ENCODE peak calls at places on chromosome 10, in seven cellular contexts. H is mammary epithelial cell, E is MCF 10A, O is heart left ventricle, Q is tibial nerve, N is astrocyte of the spinal cord, G is transverse colon. D is an unnamed sample.

GRCh38 chr10:89887406-89887805 is 186.0 kb downstream of the KIF20B start:
- DNase-seq in H (no peak), E (no peak), O (no peak), Q (no peak), N (no peak), G (no peak), D (no peak)

GRCh38 chr10:99532687-99533495 is at the start of gene NKX2-3:
- DNase-seq in H (no peak), E (no peak), O (peak), Q (peak), N (no peak), G (peak), D (peak)

GRCh38 chr10:27100800-27101347 is 580 bp upstream of the ANKRD26 start:
- DNase-seq in H (no peak), E (no peak), O (no peak), Q (peak), N (no peak), G (no peak), D (peak)

GRCh38 chr10:15483215-15483970 is 112.3 kb upstream of the FAM171A1 start:
- DNase-seq in H (no peak), E (no peak), O (no peak), Q (no peak), N (no peak), G (no peak), D (no peak)

GRCh38 chr10:63431962-63432797 is 33.6 kb downstream of the JMJD1C start:
- DNase-seq in H (peak), E (peak), O (no peak), Q (no peak), N (no peak), G (no peak), D (peak)

GRCh38 chr10:42477170-42477569 is 161.2 kb downstream of the ZNF33B start:
- DNase-seq in H (no peak), E (no peak), O (no peak), Q (no peak), N (no peak), G (no peak), D (no peak)

GRCh38 chr10:125629758-125630376 is 53.1 kb downstream of the TEX36 start:
- DNase-seq in H (peak), E (peak), O (no peak), Q (no peak), N (peak), G (no peak), D (peak)

GRCh38 chr10:29709484-29710002 is 74.8 kb upstream of the SVIL start:
- DNase-seq in H (no peak), E (no peak), O (peak), Q (no peak), N (no peak), G (no peak), D (no peak)

GRCh38 chr10:99930731-99931550 is 78.8 kb downstream of the DNMBP start:
- DNase-seq in H (peak), E (peak), O (no peak), Q (no peak), N (peak), G (peak), D (no peak)

GRCh38 chr10:118799779-118800178 is 45.0 kb upstream of the CACUL1 start:
- DNase-seq in H (peak), E (peak), O (no peak), Q (no peak), N (peak), G (no peak), D (peak)

GRCh38 chr10:659710-660141 is 29.7 kb downstream of the DIP2C start:
- DNase-seq in H (no peak), E (no peak), O (no peak), Q (no peak), N (peak), G (no peak), D (peak)

GRCh38 chr10:129131439-129132122 is 335.5 kb upstream of the MGMT start:
- DNase-seq in H (no peak), E (no peak), O (no peak), Q (peak), N (no peak), G (no peak), D (peak)

GRCh38 chr10:83553366-83553765 is 585.9 kb upstream of the GHITM start:
- DNase-seq in H (no peak), E (no peak), O (no peak), Q (no peak), N (no peak), G (no peak), D (no peak)

GRCh38 chr10:31322647-31323046 is 3.6 kb downstream of the ZEB1 start:
- DNase-seq in H (no peak), E (peak), O (no peak), Q (no peak), N (no peak), G (no peak), D (peak)

GRCh38 chr10:6522230-6522629 is 57.8 kb downstream of the PRKCQ start:
- DNase-seq in H (peak), E (peak), O (no peak), Q (no peak), N (no peak), G (no peak), D (no peak)

GRCh38 chr10:5557040-5557721 is 32.4 kb downstream of the CALML3 start:
- DNase-seq in H (no peak), E (no peak), O (peak), Q (no peak), N (no peak), G (no peak), D (no peak)

GRCh38 chr10:66804911-66805310 is 120.9 kb upstream of the LRRTM3 start:
- DNase-seq in H (no peak), E (no peak), O (no peak), Q (no peak), N (no peak), G (no peak), D (no peak)

GRCh38 chr10:63825766-63826165 is 304.6 kb downstream of the REEP3 start:
- DNase-seq in H (no peak), E (no peak), O (no peak), Q (no peak), N (no peak), G (no peak), D (no peak)

GRCh38 chr10:67606572-67606971 is 89.4 kb downstream of the CTNNA3 start:
- DNase-seq in H (peak), E (peak), O (no peak), Q (no peak), N (peak), G (no peak), D (peak)

GRCh38 chr10:97334370-97335175 is at the start of gene FRAT2:
- DNase-seq in H (peak), E (peak), O (peak), Q (peak), N (peak), G (peak), D (peak)

GRCh38 chr10:29947701-29948060 is 111.7 kb downstream of the JCAD start:
- DNase-seq in H (peak), E (peak), O (no peak), Q (no peak), N (no peak), G (no peak), D (peak)

GRCh38 chr10:51860257-51860656 is 160.9 kb upstream of the CSTF2T start:
- DNase-seq in H (peak), E (peak), O (no peak), Q (peak), N (peak), G (no peak), D (peak)

GRCh38 chr10:77038412-77038806 is 599.2 kb downstream of the KCNMA1 start:
- DNase-seq in H (no peak), E (peak), O (no peak), Q (no peak), N (no peak), G (no peak), D (no peak)

GRCh38 chr10:100342627-100342972 is 4.4 kb upstream of the SCD start:
- DNase-seq in H (no peak), E (no peak), O (no peak), Q (no peak), N (no peak), G (no peak), D (no peak)

GRCh38 chr10:14712991-14713422 is 61.7 kb downstream of the FAM107B start:
- DNase-seq in H (no peak), E (no peak), O (no peak), Q (no peak), N (peak), G (no peak), D (no peak)

GRCh38 chr10:61409132-61409531 is 44.0 kb downstream of the TMEM26 start:
- DNase-seq in H (no peak), E (no peak), O (no peak), Q (no peak), N (no peak), G (no peak), D (no peak)

GRCh38 chr10:44926771-44927751 is 15.9 kb downstream of the TMEM72 start:
- DNase-seq in H (peak), E (peak), O (no peak), Q (peak), N (no peak), G (no peak), D (peak)

GRCh38 chr10:44925811-44926760 is 14.9 kb downstream of the TMEM72 start:
- DNase-seq in H (no peak), E (no peak), O (no peak), Q (no peak), N (no peak), G (no peak), D (no peak)

GRCh38 chr10:44924261-44925040 is 13.3 kb downstream of the TMEM72 start:
- DNase-seq in H (no peak), E (no peak), O (no peak), Q (no peak), N (no peak), G (no peak), D (no peak)

GRCh38 chr10:44923611-44924010 is 12.5 kb downstream of the TMEM72 start:
- DNase-seq in H (no peak), E (no peak), O (no peak), Q (no peak), N (no peak), G (no peak), D (no peak)

DNA sequence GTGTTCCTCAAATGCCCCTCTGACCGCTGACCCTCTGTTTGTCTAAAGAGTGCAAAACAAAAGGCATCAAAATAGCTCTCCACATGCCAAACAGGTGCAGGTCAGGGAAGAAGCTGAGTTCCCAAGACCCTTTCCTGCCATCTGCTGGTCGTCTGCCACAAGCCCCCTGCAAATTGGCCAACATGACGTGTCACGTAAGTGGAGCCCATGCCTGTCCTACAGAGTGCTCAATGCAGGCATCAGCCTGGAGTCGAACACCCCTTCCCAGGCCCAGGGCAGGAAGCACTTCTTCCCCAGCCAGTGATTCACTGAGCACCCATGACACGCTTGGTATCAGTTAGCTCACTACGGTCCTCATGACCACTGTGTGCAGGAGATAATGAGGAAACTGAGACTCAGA is 14.1 kb downstream of the TMEM72 start:
- DNase-seq in H (no peak), E (no peak), O (no peak), Q (no peak), N (no peak), G (no peak), D (no peak)
- TF ChIP-seq CTCF in H (no peak), E (no peak), O (peak), Q (no peak), N (peak), G (peak), D (no peak)

DNA sequence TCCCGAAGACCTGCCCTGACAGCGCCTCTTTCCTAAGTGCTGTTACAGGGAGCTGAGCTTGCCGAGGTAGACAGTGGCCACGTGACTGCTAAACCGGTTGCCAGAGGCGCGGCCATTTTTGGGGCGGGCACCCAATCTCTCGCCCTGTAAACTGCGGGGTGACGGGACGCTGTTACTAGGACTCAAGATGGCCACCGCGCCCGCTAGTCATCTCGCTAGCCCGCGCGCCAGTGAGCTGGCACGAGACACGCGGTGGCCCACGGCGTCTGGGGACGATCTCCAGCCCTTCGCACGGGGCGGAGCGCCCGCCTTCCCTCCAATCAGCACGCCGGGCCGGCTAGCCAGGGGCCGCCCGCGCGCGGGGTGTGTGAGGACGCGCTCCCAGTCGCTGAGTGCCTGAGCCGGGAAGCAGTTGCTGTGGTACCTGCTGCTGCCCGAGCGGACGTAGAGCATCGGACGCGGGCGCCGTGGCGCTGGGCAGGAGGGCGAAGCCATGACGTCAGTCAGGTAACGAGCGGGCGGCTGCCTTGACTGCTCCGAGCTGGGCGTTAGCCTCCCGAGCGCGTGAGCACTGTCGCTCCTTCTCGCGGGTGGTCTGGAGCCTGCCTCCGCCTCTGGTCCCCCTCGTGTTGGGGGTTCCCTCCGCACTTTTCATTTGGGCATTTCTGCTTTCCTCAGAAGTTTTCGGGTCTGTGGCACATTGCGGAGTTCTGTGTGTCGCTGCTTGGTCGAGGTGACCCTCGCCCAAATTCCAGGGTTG is 25.5 kb downstream of the ADK start:
- DNase-seq in H (peak), E (peak), O (peak), Q (peak), N (peak), G (peak), D (peak)
- TF ChIP-seq CTCF in H (no peak), E (no peak), O (no peak), Q (no peak), N (no peak), G (no peak), D (no peak)

GRCh38 chr10:103600325-103600724 is 106.8 kb downstream of the NEURL1 start:
- DNase-seq in H (no peak), E (no peak), O (no peak), Q (no peak), N (no peak), G (no peak), D (no peak)

GRCh38 chr10:103599211-103599610 is 105.7 kb downstream of the NEURL1 start:
- DNase-seq in H (no peak), E (no peak), O (no peak), Q (no peak), N (no peak), G (no peak), D (no peak)

GRCh38 chr10:103600956-103601569 is 107.6 kb downstream of the NEURL1 start:
- DNase-seq in H (no peak), E (no peak), O (no peak), Q (no peak), N (no peak), G (no peak), D (no peak)

GRCh38 chr10:103599907-103600306 is 106.4 kb downstream of the NEURL1 start:
- DNase-seq in H (no peak), E (no peak), O (no peak), Q (no peak), N (no peak), G (no peak), D (no peak)

GRCh38 chr10:103598654-103599115 is 105.2 kb downstream of the NEURL1 start:
- DNase-seq in H (peak), E (peak), O (no peak), Q (peak), N (peak), G (peak), D (peak)
- TF ChIP-seq CTCF in H (peak), E (peak), O (peak), Q (peak), N (peak), G (peak), D (peak)

GRCh38 chr10:11270858-11271179 is 253.1 kb downstream of the CELF2 start:
- DNase-seq in H (no peak), E (no peak), O (no peak), Q (no peak), N (no peak), G (no peak), D (no peak)
- TF ChIP-seq CTCF in H (no peak), E (no peak), O (peak), Q (no peak), N (no peak), G (no peak), D (no peak)

GRCh38 chr10:7611909-7612308 is 54.9 kb downstream of the ITIH5 start:
- DNase-seq in H (no peak), E (no peak), O (no peak), Q (no peak), N (no peak), G (no peak), D (no peak)

GRCh38 chr10:7608001-7608400 is 58.8 kb downstream of the ITIH5 start:
- DNase-seq in H (no peak), E (no peak), O (no peak), Q (no peak), N (no peak), G (no peak), D (no peak)

GRCh38 chr10:7610017-7610416 is 56.7 kb downstream of the ITIH5 start:
- DNase-seq in H (no peak), E (no peak), O (no peak), Q (no peak), N (no peak), G (no peak), D (no peak)

GRCh38 chr10:7606977-7607404 is 59.8 kb downstream of the ITIH5 start:
- DNase-seq in H (no peak), E (peak), O (no peak), Q (no peak), N (no peak), G (no peak), D (peak)

DNA sequence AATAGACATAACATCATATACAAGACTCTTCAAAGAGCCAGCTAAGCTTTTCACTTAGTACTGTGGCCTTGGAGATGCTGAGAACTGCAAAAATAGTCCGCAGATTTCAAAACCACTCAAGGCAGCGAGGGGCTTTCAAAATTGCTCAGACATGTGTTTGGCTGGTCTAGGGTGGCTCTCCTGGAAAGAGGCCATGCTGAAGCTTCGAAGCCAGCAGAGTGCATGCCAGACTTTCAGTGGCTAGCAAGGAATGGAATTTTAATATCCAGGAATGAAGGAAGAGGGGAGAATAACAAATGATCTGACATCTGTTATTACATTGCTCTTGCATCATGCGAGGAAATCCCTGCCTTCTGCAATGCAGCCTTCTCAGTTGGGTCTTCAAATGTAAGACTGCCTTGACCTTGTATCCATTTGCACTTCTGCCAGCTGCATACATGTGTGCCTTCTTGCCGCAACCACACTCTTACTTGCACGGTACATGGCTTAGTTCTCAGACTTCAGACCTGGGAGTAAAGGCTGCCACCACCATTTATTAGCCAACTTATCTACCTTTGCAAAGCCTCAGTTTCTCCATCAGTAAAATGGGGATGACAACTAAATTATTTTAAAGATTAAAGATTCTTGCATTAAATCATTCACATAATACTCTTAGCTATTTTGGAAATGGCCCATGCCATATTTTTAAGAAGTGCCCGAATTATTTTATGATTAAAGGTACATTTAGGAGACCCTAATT is 55.9 kb downstream of the ITIH5 start:
- DNase-seq in H (no peak), E (peak), O (no peak), Q (peak), N (peak), G (peak), D (peak)
- TF ChIP-seq CTCF in H (no peak), E (no peak), O (no peak), Q (no peak), N (no peak), G (no peak), D (no peak)

DNA sequence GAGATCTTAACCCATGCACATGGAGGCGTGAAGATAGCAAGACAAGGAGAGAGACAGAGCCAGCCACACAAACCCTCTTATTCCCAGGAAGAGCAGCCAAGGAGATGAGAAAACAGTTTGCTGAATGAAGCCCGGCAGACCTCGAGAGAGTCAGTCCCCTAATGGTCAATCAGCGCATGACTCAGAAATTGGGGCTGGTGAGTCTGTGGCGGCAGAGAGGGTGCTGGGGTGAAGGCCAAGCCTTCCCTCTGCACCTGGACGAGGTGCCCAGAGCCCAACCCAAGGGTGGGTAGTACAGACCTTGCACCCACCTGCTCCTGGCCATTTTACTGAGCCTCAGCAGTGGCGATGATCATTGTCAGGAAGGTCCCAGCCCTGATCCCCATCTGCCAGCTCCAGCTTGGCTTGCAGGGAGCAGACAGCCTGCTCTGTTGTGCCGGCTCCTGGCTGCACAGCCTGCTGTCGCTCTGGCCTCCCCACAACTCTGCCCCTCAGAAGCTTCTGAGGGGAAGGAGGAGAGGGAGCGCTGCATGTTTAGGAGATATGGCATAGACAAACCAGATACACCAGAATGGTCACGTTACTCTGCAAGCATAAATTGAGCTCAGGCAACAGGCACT is 256.6 kb downstream of the RPS24 start:
- DNase-seq in H (no peak), E (peak), O (no peak), Q (no peak), N (no peak), G (no peak), D (no peak)
- TF ChIP-seq CTCF in H (no peak), E (no peak), O (no peak), Q (no peak), N (peak), G (no peak), D (no peak)

GRCh38 chr10:34503704-34504103 is 311.4 kb downstream of the PARD3 start:
- DNase-seq in H (no peak), E (no peak), O (no peak), Q (no peak), N (no peak), G (no peak), D (no peak)
- TF ChIP-seq CTCF in H (no peak), E (no peak), O (no peak), Q (no peak), N (no peak), G (no peak), D (no peak)

DNA sequence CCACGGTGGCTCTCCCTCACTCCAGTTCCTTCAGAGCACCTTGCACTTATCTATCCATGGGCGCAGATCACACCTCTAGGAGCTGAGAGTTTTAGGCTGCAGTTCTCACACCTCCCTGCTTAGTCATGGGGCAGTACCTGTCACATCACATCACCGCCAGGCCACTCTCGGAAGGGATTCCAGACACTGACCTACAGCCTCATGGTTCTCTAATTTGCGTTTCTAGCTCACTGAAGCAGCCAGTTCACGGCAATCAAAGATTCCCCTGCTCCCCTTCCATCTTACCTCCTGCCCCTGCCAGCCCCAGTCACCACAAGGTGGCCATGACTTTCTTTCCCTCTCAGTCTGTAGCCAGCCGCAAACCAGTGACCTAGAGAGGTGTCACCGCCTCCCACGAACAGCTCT is 34.2 kb downstream of the ADRB1 start:
- DNase-seq in H (no peak), E (no peak), O (no peak), Q (no peak), N (no peak), G (no peak), D (no peak)
- TF ChIP-seq CTCF in H (no peak), E (no peak), O (no peak), Q (no peak), N (no peak), G (no peak), D (no peak)

D was measured in fibroblast of mammary gland.